ENCODE peak calls at places on chromosomes 3 and 15, in six cellular contexts. J, H, P, I, X and Y are unnamed samples.

GRCh38 chr3:123272547-123272946 is 70.8 kb downstream of the SEC22A start:
- DNase-seq in J (no peak), H (no peak), P (no peak), I (peak; percentile 50), X (no peak), Y (no peak)

GRCh38 chr3:36909181-36909580 is 35.7 kb downstream of the TRANK1 start:
- DNase-seq in J (no peak), H (no peak), P (no peak), I (no peak), X (no peak), Y (no peak)

GRCh38 chr3:32436816-32437189 is 45.1 kb downstream of the CMTM7 start:
- DNase-seq in J (no peak), H (no peak), P (no peak), I (no peak), X (no peak), Y (no peak)

GRCh38 chr3:169929830-169930519 is 18.6 kb downstream of the SAMD7 start:
- DNase-seq in J (no peak), H (no peak), P (peak; percentile 31), I (peak; percentile 18), X (no peak), Y (no peak)

GRCh38 chr3:31092748-31093607 is 198.5 kb upstream of the GADL1 start:
- DNase-seq in J (no peak), H (peak; percentile 28), P (no peak), I (peak; percentile 18), X (no peak), Y (no peak)

GRCh38 chr3:129533406-129533805 is 5.0 kb downstream of the RHO start:
- DNase-seq in J (no peak), H (no peak), P (no peak), I (no peak), X (no peak), Y (no peak)

GRCh38 chr15:23472033-23472432 is 25.0 kb upstream of the GOLGA6L2 start:
- DNase-seq in J (no peak), H (no peak), P (no peak), I (no peak), X (no peak), Y (no peak)

GRCh38 chr15:62649793-62650420 is 392.6 kb upstream of the TPM1 start:
- DNase-seq in J (no peak), H (no peak), P (peak; percentile 77), I (peak; percentile 29), X (no peak), Y (no peak)

GRCh38 chr3:8776406-8776805 is 7.0 kb upstream of the OXTR start:
- DNase-seq in J (no peak), H (no peak), P (no peak), I (peak; percentile 82), X (no peak), Y (no peak)

GRCh38 chr3:71968491-71968890 is 183.5 kb upstream of the PROK2 start:
- DNase-seq in J (no peak), H (no peak), P (no peak), I (no peak), X (no peak), Y (no peak)